ENCODE peak calls at places on chromosomes 13 and 19, in four cellular contexts. N, M, O and U are unnamed samples.
A peak's percentile ranks its signal among the peaks of the same experiment; 100 is the strongest.

GRCh38 chr13:114063545-114064515 is 68.6 kb downstream of the RASA3 start:
- DNase-seq in N (no peak), M (peak; percentile 93), O (no peak), U (no peak)

GRCh38 chr13:107301724-107302374 is 733.9 kb upstream of the ARGLU1 start:
- DNase-seq in N (peak; percentile 21), M (no peak), O (no peak), U (no peak)

GRCh38 chr13:114015608-114016295 is 41.9 kb upstream of the C13orf46 start:
- DNase-seq in N (no peak), M (no peak), O (no peak), U (no peak)

GRCh38 chr13:32791545-32792172 is 205.4 kb downstream of the PDS5B start:
- DNase-seq in N (no peak), M (no peak), O (no peak), U (no peak)

GRCh38 chr13:36031490-36031889 is 99.7 kb downstream of the DCLK1 start:
- DNase-seq in N (no peak), M (no peak), O (no peak), U (no peak)

GRCh38 chr19:55973982-55974381 is 12.6 kb upstream of the NLRP5 start:
- DNase-seq in N (no peak), M (no peak), O (no peak), U (no peak)

GRCh38 chr13:45316210-45316799 is 24.7 kb downstream of the TPT1 start:
- DNase-seq in N (no peak), M (no peak), O (no peak), U (no peak)

GRCh38 chr19:50679177-50680125 is 30.2 kb downstream of the C19orf81 start:
- DNase-seq in N (peak; percentile 86), M (peak; percentile 92), O (peak; percentile 50), U (no peak)

GRCh38 chr19:44764975-44765948 is 12.4 kb upstream of the CBLC start:
- DNase-seq in N (no peak), M (peak; percentile 88), O (no peak), U (no peak)

DNA sequence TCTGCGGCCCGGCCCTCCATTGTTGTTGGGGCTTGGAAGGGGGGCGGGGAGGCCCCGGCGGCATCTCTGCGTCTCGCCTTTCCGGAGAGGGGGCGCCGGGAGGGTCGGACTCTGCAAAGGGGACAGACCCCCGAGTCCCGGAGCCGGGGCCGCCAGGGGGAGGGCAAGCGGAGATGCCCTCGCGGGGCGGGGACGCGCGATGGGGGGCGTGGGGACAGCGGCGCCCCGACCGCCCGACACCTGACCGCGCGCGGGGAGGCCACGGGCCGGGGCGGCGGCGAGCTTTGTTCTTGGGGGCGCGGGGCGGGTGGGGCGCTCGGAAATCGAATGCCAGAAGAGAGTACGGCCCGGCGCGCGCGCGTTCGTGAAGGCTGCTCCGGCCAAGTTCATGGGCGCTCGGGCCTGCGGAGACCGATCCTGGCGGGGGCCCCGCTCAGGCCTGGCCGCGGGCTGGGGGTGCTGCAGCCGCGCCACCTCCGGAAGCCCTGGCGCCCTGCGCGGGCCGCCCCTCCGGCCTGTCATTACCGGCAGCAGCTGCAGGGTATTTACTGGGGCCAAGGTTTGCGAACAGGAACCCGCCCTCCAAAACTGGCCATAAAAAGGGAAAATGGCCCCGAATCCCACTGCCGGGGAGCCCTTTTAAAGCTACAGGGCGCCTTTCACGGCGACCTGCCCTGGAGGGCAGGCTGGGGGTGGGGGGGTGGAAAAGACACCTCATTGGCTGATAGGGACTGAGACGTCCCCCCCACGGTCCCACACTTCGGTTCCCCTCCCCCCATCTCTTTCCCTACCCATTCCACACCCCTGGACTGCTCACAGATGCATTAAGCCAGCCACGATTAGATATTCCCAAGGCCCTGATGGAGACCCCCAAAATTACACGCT is 11.1 kb upstream of the NANOS3 start:
- DNase-seq in N (peak; percentile 59), M (peak; percentile 78), O (no peak), U (no peak)
- H3K4me3 ChIP-seq in N (peak overlapping the region; percentile 56), M (peak overlapping the region; percentile 47), O (peak overlapping the region; percentile 65), U (peak overlapping the region; percentile 88)

DNA sequence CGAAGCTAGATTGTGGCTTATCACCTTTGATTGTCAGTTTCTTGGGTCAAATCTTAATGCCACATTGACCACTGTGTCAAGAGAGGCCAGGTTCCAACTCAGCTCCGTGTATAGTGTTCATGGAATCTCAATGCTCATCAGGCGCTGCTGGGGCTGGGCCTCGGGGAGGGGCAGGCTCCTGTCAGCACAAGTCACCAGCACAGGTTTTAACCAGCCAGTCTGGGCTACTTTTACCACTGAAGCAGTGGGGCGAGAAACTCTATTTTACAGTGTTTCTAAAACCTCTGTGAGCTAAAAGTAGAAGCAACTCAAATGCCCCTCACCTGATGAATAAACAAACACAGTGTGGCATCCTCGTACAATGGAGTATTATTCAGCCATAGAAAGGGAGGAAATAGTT is 118.7 kb upstream of the GJB6 start:
- DNase-seq in N (no peak), M (no peak), O (no peak), U (no peak)
- H3K36me3 ChIP-seq in N (no peaks in the 10 kb centered on the region), M (no peaks in the 10 kb centered on the region), O (no peaks in the 10 kb centered on the region), U (no peaks in the 10 kb centered on the region)

GRCh38 chr19:49669511-49669910 is 3.8 kb downstream of the BCL2L12 start:
- DNase-seq in N (no peak), M (no peak), O (no peak), U (no peak)

GRCh38 chr19:49676690-49677231 is 310 bp upstream of the PRMT1 start:
- DNase-seq in N (peak; percentile 99), M (peak; percentile 99), O (peak; percentile 99), U (peak; percentile 98)

GRCh38 chr19:49667473-49667872 is 1.7 kb downstream of the BCL2L12 start:
- DNase-seq in N (no peak), M (no peak), O (no peak), U (no peak)

GRCh38 chr19:49676136-49676689 is 858 bp upstream of the PRMT1 start:
- DNase-seq in N (no peak), M (peak; percentile 90), O (no peak), U (no peak)

DNA sequence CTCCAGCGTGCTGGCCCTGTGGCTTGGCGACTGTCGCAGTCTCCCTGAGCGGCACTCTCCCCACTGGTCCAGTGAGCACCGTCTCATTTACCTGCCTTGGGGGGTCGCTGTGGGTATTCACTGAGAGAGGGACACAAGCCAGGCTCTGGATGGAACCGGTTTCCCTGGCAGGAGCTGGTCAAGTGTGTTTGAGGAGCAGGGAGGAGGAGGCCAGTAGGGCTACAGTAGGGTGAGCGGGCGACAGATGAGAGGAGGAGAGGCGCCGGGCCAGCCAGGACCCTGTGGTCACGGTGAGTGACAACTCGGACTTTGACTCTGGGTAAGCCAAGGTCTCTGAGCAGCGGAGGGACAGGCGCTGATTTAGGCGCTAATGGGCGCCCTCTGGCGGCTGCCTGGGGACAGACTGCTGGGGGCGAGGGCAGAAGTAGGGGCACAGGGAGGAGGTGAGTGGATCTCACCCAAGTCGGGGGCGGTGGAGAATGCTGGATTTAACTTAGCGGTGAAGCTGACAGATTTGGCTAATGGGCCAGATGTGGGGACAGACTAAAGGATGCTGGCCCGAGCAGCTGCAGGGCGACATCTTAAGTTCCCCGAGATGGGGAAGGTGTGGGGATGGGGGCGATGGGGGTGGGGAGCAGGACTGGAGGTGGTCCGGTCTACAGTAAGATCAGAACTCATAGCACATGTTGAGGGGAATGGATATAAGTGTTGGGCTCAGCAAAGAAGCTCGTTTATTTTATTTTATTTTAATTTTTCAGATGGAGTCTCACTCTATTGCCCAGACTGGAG is 4.7 kb upstream of the PRMT1 start:
- DNase-seq in N (peak; percentile 90), M (peak; percentile 94), O (peak; percentile 50), U (no peak)
- H3K4me3 ChIP-seq in N (peak overlapping the region; percentile 36), M (no peak overlapping the region), O (no peak overlapping the region), U (no peak overlapping the region)

DNA sequence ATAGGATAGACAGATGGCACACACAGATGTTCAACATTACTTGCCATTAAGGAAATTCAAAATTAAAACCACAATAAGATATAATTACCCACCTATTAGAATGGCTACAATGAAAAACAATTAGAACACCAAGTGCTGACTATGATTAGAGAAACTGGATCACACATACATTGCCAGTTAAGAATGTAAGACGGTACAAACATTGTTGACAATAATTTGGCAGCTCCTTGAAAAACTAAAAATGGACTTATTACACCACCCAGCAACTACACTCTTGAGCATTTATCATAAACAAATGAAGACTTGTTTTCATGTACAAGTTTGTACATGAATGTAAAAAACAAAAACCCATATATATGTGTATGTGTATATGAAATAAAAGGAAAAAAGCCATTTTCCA is 13.7 kb downstream of the ZNF461 start:
- DNase-seq in N (no peak), M (no peak), O (no peak), U (no peak)
- H3K36me3 ChIP-seq in N (peaks cover 68% of the 10 kb centered on the region), M (peaks cover 96% of the 10 kb centered on the region), O (peaks cover 78% of the 10 kb centered on the region), U (peaks cover 25% of the 10 kb centered on the region)

DNA sequence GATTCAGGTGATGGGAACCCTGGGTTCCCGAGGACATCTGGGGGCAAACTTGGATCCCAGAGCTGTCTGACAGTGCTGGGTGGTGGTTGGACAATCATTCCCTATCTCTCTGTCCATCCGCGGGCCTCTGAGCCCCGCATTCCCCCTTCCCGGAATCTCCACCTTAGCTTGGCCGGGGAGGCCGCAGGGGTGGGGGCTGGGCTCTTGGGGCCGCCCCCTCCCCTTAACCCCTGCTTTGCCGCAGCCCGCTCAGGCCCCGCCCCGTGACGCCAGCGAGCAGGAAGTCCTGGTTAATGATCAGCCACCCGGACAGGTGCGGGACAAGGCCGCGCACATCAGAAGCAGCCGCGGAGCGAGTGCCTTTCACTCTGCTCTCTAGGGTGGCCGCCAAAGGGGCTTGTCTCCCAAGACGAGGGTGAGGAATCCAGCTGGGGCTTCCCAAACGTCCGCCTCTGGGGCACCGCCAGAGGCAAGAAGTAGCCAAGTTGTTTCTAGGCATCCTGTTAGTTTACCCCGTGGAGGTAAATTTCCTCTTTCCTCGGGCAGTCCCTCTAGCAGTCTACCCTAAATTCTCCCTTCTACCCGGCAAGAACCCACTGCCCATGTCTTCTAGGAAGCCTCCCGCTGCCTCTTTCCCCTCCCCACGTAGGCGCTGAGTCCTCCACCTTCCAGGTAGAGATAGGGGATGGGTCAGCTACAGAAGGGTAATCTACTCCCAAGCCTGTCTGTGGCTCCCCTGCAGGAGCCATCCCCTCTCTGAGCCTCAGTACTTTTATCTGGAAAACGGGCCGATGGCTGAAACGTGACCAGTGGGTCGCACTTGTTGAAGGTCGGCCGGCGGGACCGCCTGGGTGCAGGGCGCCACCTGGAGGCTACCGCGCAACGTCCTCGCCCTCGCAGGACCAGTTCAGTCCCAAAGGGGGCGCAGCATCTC is 3.0 kb downstream of the IRF2BP1 start:
- DNase-seq in N (peak; percentile 85), M (peak; percentile 94), O (peak; percentile 71), U (no peak)
- H3K4me3 ChIP-seq in N (no peak overlapping the region), M (no peak overlapping the region), O (peak overlapping the region; percentile 24), U (peak overlapping the region; percentile 39)

DNA sequence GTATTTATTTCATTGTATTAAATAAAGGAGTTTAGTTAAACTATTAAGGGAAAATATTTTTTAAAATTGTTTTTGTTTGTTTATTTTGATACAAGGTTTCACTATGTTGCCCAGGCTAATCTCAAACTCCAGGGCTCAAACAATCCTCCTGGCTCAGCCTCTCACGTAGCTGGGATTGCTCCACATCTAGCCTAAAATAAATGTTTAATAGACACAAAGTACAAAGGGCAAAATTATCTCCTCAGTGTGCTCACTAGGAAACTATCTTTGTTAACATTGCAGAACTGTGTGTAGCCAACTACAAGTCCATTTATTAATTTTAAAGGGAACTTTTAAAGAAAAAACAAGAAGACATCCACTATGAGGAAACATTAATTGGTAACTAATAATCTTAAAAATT is 207.2 kb upstream of the PCDH17 start:
- DNase-seq in N (no peak), M (no peak), O (no peak), U (no peak)
- H3K36me3 ChIP-seq in N (no peaks in the 10 kb centered on the region), M (no peaks in the 10 kb centered on the region), O (no peaks in the 10 kb centered on the region), U (no peaks in the 10 kb centered on the region)